ENCODE peak calls at places on chromosomes 16 and 17, in five cellular contexts. Y, Q, P, N and Z are unnamed samples.

GRCh38 chr16:24950275-24950674 is 64.9 kb downstream of the ARHGAP17 start:
- DNase-seq in Y (no peak), Q (no peak), P (peak), N (peak), Z (peak)

GRCh38 chr16:77262971-77263370 is 63.8 kb downstream of the SYCE1L start:
- DNase-seq in Y (no peak), Q (no peak), P (no peak), N (no peak), Z (no peak)

GRCh38 chr16:59060212-59060611 is 326.1 kb upstream of the GOT2 start:
- DNase-seq in Y (no peak), Q (no peak), P (peak), N (peak), Z (peak)

GRCh38 chr17:63446218-63446980 is at the start of gene CYB561:
- DNase-seq in Y (peak), Q (peak), P (no peak), N (peak), Z (peak)

GRCh38 chr17:27765353-27765752 is 35.0 kb downstream of the NOS2 start:
- DNase-seq in Y (no peak), Q (no peak), P (no peak), N (no peak), Z (no peak)

GRCh38 chr17:205817-206216 is 24.4 kb upstream of the DOC2B start:
- DNase-seq in Y (no peak), Q (no peak), P (no peak), N (no peak), Z (no peak)

GRCh38 chr16:54985668-54986067 is 55.0 kb downstream of the IRX5 start:
- DNase-seq in Y (no peak), Q (no peak), P (no peak), N (no peak), Z (no peak)

GRCh38 chr16:27305342-27305741 is 8.4 kb upstream of the IL4R start:
- DNase-seq in Y (no peak), Q (no peak), P (no peak), N (no peak), Z (peak)

GRCh38 chr16:85151603-85152413 is 39.5 kb upstream of the CIBAR2 start:
- DNase-seq in Y (peak), Q (peak), P (peak), N (peak), Z (peak)

GRCh38 chr16:23082161-23082788 is 67.0 kb downstream of the USP31 start:
- DNase-seq in Y (no peak), Q (no peak), P (no peak), N (peak), Z (no peak)

GRCh38 chr17:66152756-66153155 is 39.2 kb downstream of the CEP112 start:
- DNase-seq in Y (no peak), Q (no peak), P (peak), N (peak), Z (peak)

GRCh38 chr17:56994009-56994792 is 16.3 kb downstream of the SCPEP1 start:
- DNase-seq in Y (no peak), Q (no peak), P (no peak), N (peak), Z (peak)

GRCh38 chr16:79536958-79537357 is 63.6 kb downstream of the MAF start:
- DNase-seq in Y (no peak), Q (no peak), P (no peak), N (no peak), Z (no peak)
- H3K4me3 ChIP-seq in Y (no peak), Q (no peak), P (no peak), N (no peak), Z (no peak)

GRCh38 chr17:81567191-81567590 is 15.0 kb upstream of the FAAP100 start:
- DNase-seq in Y (no peak), Q (no peak), P (no peak), N (no peak), Z (no peak)
- H3K4me3 ChIP-seq in Y (no peak), Q (peak), P (no peak), N (peak), Z (no peak)

GRCh38 chr16:4862639-4863038 is 15.4 kb downstream of the UBN1 start:
- DNase-seq in Y (peak), Q (no peak), P (no peak), N (no peak), Z (no peak)
- H3K4me3 ChIP-seq in Y (no peak), Q (no peak), P (no peak), N (no peak), Z (no peak)

GRCh38 chr17:68783861-68784260 is 171.3 kb downstream of the ABCA8 start:
- DNase-seq in Y (no peak), Q (no peak), P (no peak), N (no peak), Z (no peak)

GRCh38 chr17:68782829-68783228 is 172.4 kb downstream of the ABCA8 start:
- DNase-seq in Y (no peak), Q (no peak), P (no peak), N (no peak), Z (peak)

GRCh38 chr17:68789203-68789962 is 165.8 kb downstream of the ABCA8 start:
- DNase-seq in Y (no peak), Q (no peak), P (no peak), N (no peak), Z (no peak)

GRCh38 chr17:68784431-68784830 is 170.8 kb downstream of the ABCA8 start:
- DNase-seq in Y (no peak), Q (no peak), P (no peak), N (no peak), Z (no peak)

DNA sequence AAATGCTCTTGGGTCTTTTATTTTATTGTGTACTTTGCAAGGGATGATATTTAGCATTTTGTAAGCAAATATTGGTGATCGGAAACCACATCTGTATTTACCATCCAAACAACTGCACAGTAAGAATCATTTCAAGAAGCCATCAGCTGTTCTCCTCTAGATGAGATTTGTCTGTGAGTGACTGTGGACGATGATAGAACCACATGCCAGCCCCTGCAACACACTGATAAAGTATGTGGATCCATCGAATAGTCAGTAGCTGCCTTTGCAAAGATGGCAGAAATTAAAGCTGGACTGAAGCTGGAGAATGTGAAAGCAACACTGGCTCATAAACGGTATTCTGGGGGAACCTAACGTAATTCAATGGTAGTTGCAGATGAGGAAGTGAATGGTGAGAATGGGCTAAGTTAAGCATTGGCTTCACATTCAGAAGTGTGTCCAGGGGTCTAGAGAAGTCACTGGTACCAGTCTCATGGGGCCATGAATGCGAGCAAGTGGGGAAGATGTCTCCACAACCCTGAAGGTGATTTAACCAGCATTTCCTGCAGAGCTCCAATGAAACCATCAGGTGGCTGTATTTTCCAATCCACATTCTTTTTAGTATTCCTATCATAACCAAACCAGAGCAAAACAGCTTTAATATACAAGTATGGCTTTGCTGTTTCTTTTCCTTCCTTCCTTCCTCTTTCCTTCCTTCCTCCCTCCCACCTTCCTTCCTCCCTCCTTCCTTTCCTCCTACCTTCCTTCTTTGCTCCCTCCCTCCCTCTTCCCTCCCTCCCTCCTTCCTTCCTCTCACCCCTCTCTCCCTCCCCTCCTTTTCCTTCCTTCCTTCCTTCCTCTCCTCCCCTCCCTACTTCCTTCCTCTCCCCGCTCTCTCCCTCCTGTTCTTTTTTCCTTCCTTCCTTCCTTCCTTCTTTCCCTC is 169.4 kb downstream of the ABCA8 start:
- DNase-seq in Y (no peak), Q (no peak), P (no peak), N (no peak), Z (no peak)
- H3K4me3 ChIP-seq in Y (no peak), Q (no peak), P (no peak), N (no peak), Z (no peak)

GRCh38 chr17:43661699-43662431 is at the start of gene MEOX1:
- DNase-seq in Y (no peak), Q (no peak), P (peak), N (peak), Z (peak)

GRCh38 chr17:43660262-43660661 is 1.5 kb downstream of the MEOX1 start:
- DNase-seq in Y (no peak), Q (no peak), P (no peak), N (no peak), Z (no peak)

GRCh38 chr17:43660816-43661493 is 767 bp downstream of the MEOX1 start:
- DNase-seq in Y (no peak), Q (no peak), P (no peak), N (no peak), Z (no peak)

GRCh38 chr17:43659823-43660222 is 1.9 kb downstream of the MEOX1 start:
- DNase-seq in Y (no peak), Q (no peak), P (no peak), N (no peak), Z (no peak)

DNA sequence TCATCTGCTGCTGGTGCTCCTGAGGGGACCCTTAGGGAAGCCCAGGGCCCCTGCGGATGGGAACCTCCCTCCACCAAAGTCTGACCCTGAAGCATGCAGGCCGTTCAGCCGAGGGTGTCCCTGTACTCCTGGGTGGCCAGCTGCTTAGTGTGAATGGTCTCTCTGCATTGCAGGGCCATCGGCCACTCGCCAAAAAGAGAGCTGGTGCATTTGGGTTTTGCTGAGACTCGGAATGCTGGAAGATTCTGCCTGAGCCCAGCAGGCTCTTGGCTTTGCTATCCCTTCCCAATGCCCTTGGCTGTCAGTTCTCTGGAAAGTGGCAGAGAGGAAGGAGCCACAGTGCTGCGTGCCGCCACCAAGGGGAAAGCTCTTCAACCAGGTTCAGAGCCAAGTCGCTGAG is 2.8 kb downstream of the MEOX1 start:
- DNase-seq in Y (no peak), Q (no peak), P (no peak), N (no peak), Z (no peak)
- H3K4me3 ChIP-seq in Y (no peak), Q (no peak), P (no peak), N (no peak), Z (no peak)

DNA sequence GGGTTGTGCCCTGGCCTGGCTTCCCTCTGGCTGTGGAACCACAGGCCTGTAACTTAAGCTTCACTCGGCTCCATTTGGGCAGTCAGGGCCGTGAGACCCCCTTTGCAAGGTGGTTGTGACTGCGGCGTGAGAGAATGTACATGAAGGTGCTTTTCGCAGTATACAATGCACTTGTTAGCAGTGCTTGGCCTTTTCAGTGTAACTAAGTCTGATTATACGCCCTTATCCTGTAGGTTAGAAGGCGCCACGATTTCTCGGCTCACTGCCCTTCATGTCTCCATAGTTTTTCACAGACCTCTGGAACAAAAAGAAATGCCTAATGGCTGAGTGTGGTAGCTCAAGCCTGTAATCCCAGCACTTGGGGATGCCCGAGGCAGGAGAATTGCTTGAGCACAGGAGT is 13.3 kb downstream of the SAP30BP start:
- DNase-seq in Y (no peak), Q (no peak), P (no peak), N (no peak), Z (no peak)
- H3K4me3 ChIP-seq in Y (no peak), Q (no peak), P (no peak), N (no peak), Z (no peak)

GRCh38 chr17:79836952-79837887 is 2.0 kb downstream of the CBX4 start:
- DNase-seq in Y (peak), Q (peak), P (peak), N (peak), Z (peak)

GRCh38 chr17:79840204-79840988 is 1.2 kb upstream of the CBX4 start:
- DNase-seq in Y (peak), Q (peak), P (no peak), N (no peak), Z (peak)

GRCh38 chr17:79837888-79838540 is 1.2 kb downstream of the CBX4 start:
- DNase-seq in Y (no peak), Q (no peak), P (no peak), N (no peak), Z (no peak)

GRCh38 chr17:79839363-79840203 is at the start of gene CBX4:
- DNase-seq in Y (peak), Q (peak), P (peak), N (peak), Z (peak)

GRCh38 chr17:79838541-79839274 is 532 bp downstream of the CBX4 start:
- DNase-seq in Y (peak), Q (peak), P (peak), N (peak), Z (peak)
- H3K4me3 ChIP-seq in Y (peak), Q (peak), P (peak), N (peak), Z (peak)

GRCh38 chr16:1985466-1986150 is 1.6 kb downstream of the GFER start:
- DNase-seq in Y (no peak), Q (no peak), P (no peak), N (no peak), Z (no peak)
- H3K4me3 ChIP-seq in Y (no peak), Q (no peak), P (peak), N (peak), Z (no peak)